ENCODE peak calls at places on chromosomes 3 and 15, in four cellular contexts. One of them, this sample, is unnamed.
A peak's percentile ranks its signal among the peaks of the same experiment; 100 is the strongest.

GRCh38 chr3:23041918-23042696 is 161.0 kb upstream of the UBE2E2 start:
- DNase-seq in CD8-positive, alpha-beta T cell: no peak
- DNase-seq in adrenal gland: no peak
- DNase-seq in pancreas: no peak
- DNase-seq in this sample: no peak

GRCh38 chr3:151879037-151879436 is 5.6 kb downstream of the SUCNR1 start:
- DNase-seq in CD8-positive, alpha-beta T cell: no peak
- DNase-seq in adrenal gland: no peak
- DNase-seq in pancreas: no peak
- DNase-seq in this sample: no peak

GRCh38 chr3:27281671-27282150 is 87.5 kb downstream of the NEK10 start:
- DNase-seq in pancreas: no peak
- DNase-seq in CD8-positive, alpha-beta T cell: no peak
- DNase-seq in adrenal gland: no peak
- DNase-seq in this sample: no peak

GRCh38 chr15:81398910-81399551 is 25.0 kb upstream of the TMC3 start:
- DNase-seq in CD8-positive, alpha-beta T cell: no peak
- DNase-seq in pancreas: no peak
- DNase-seq in adrenal gland: no peak
- DNase-seq in this sample: no peak

GRCh38 chr15:31930967-31931366 is 99.3 kb upstream of the CHRNA7 start:
- DNase-seq in pancreas: no peak
- DNase-seq in CD8-positive, alpha-beta T cell: no peak
- DNase-seq in adrenal gland: no peak
- DNase-seq in this sample: no peak

GRCh38 chr3:197854596-197855343 is 63.7 kb downstream of the LRCH3 start:
- DNase-seq in pancreas: no peak
- DNase-seq in CD8-positive, alpha-beta T cell: no peak
- DNase-seq in adrenal gland: no peak
- DNase-seq in this sample: no peak

GRCh38 chr3:23740517-23741402 is 65.0 kb upstream of the UBE2E1 start:
- DNase-seq in pancreas: no peak
- DNase-seq in adrenal gland: no peak
- DNase-seq in CD8-positive, alpha-beta T cell: no peak
- DNase-seq in this sample: no peak

GRCh38 chr15:73927003-73927475 is 777 bp downstream of the LOXL1 start:
- DNase-seq in adrenal gland: peak; percentile 54
- DNase-seq in CD8-positive, alpha-beta T cell: no peak
- DNase-seq in pancreas: peak; percentile 81
- DNase-seq in this sample: peak; percentile 72

GRCh38 chr3:56296361-56296760 is 171.9 kb downstream of the ERC2 start:
- DNase-seq in adrenal gland: no peak
- DNase-seq in CD8-positive, alpha-beta T cell: no peak
- DNase-seq in pancreas: no peak
- DNase-seq in this sample: no peak

GRCh38 chr3:62605413-62606068 is 232.2 kb upstream of the FEZF2 start:
- DNase-seq in adrenal gland: no peak
- DNase-seq in CD8-positive, alpha-beta T cell: no peak
- DNase-seq in pancreas: no peak
- DNase-seq in this sample: no peak

GRCh38 chr15:68415501-68416157 is 16.3 kb downstream of the ITGA11 start:
- DNase-seq in pancreas: no peak
- DNase-seq in adrenal gland: no peak
- DNase-seq in CD8-positive, alpha-beta T cell: no peak
- DNase-seq in this sample: peak; percentile 27

GRCh38 chr3:61684386-61684785 is 123.0 kb downstream of the PTPRG start:
- DNase-seq in pancreas: no peak
- DNase-seq in CD8-positive, alpha-beta T cell: no peak
- DNase-seq in adrenal gland: no peak
- DNase-seq in this sample: no peak

GRCh38 chr15:93158104-93158503 is 69.1 kb upstream of the RGMA start:
- DNase-seq in adrenal gland: no peak
- DNase-seq in CD8-positive, alpha-beta T cell: no peak
- DNase-seq in pancreas: no peak
- DNase-seq in this sample: no peak

DNA sequence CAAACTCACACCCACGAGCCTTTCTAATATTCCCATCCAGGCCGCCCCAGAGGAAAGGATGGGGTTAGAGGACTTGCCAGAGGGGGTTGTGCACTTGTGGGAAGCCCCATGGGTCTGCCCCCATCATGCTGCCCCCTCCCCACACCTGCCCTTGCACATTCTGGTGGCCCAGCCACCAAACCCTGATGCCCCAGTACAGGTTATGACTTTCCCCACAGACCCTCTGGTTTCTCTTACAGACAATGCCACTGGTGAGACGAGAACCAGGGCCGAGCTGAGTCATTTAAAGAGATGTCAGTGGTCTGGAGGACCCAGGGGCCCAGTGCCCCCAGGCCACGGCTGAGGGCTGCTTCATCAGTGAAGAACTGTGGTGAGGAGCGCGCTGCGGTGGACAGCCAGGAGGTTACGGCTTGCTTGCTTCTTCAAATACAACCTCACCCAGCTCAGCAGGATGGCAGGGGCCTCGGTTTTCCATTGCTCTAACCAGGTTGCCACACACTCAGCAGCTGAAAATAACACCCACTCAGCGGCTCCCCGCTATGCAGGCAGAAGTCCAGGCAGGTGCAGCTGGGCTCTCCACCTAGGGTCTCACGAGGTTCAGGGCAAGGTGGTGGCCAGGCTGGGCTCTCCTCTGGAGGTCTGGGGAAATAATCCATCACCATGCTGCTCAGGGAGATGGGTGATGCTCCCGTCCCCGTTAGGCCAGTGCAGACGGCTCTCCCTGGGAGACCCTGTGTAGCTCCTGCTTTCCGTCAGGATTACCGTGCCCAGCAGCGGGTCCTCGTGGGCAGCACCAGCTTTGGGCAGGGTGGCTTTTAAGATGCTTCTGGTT is 13.8 kb upstream of the SNRPA1 start:
- DNase-seq in pancreas: no peak
- DNase-seq in adrenal gland: no peak
- DNase-seq in CD8-positive, alpha-beta T cell: no peak
- DNase-seq in this sample: no peak
- H3K27ac ChIP-seq in pancreas: no peak overlapping the region
- H3K27ac ChIP-seq in adrenal gland: no peak overlapping the region
- H3K27ac ChIP-seq in CD8-positive, alpha-beta T cell: no peak overlapping the region
- H3K27ac ChIP-seq in this sample: no peak overlapping the region

DNA sequence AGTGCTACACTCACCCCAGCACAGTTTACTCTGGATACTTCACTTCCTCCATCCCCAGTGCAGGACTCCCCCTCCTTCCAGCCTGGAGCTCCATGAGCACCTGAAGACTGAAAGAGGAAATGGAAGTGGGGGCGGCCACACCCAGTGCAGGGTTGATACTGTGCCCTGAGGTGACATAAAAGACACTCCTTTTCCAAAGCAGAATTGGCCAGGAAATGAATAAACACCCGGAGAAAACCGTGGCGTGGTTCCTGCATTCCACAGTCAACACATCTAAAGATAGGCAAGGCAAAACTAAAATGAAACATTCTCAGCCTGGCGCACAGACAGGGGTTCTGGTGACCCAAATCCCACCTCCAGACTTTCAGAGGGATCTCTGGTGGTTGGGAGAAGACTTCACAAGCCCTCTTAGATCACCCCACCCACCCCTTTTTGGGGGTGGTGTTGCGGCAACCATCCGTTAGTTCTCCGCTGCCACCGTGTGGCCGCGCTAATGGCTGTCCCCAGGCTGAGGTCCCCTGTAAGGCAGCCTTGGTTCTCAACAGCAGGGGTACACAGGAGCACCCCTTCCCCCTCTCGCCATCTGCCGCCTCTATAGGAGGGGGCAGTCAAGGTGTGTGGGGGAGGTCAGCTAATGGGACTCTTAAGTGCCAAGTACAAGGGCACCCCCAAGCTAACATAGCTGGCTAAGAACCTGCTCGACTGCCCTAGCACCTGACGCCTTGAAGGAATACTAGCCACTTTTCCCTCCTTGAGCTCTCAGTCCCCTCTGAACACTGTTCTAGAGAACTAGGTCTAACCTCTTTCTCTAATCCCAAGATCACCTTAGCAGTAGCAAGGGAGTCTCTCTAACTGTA is 2.6 kb upstream of the MST1R start:
- DNase-seq in adrenal gland: no peak
- DNase-seq in CD8-positive, alpha-beta T cell: peak; percentile 10
- DNase-seq in pancreas: no peak
- DNase-seq in this sample: peak; percentile 36
- H3K27ac ChIP-seq in adrenal gland: no peak overlapping the region
- H3K27ac ChIP-seq in CD8-positive, alpha-beta T cell: no peak overlapping the region
- H3K27ac ChIP-seq in pancreas: peak overlapping the region; percentile 48
- H3K27ac ChIP-seq in this sample: peak overlapping the region; percentile 59

DNA sequence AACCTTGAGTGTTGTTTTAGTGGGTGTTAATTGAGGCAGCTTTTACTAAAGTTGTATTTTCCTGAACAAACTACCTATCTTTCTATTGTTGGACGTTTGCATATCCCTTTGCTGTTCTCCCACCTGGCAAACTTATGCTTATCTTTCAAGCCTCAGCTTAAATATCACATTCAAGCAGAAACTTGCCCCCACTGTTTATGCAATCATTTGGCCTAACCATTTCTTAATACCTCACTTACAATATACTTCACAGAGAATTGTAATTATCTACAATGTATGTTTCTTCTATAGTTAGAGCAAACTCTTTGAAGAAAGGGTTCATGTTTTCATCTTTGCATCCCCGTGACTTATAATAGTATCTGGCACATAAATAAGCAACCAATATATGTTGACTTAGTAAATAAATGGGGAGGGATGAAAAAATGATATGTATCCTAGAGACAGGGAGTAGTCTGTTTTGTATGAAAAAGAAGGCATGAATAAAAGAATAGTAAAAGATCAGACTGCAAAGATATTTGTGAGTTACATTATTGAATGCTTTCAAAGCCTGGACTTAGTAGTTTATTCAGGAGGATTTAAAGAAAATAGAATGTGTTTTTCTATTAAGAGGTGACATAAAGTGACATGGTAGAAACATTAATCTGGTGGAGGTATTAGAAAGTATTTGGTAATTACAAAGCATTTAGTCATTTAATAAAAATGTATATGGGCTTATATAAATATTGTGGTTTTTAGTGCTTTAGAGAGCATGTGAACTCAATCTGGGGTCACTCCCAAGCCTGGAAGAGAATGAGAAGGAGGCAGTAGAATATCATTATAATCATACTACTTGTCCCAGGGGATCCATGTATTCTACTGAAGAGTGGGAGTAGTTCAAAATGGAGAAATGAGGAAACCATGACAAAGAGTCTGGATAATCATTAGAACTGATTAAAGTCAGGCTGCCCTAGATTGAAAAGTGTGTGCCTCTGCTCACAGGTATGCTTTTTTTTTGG is 60.0 kb upstream of the DCBLD2 start:
- DNase-seq in adrenal gland: no peak
- DNase-seq in pancreas: no peak
- DNase-seq in CD8-positive, alpha-beta T cell: no peak
- DNase-seq in this sample: no peak
- H3K27ac ChIP-seq in adrenal gland: no peak overlapping the region
- H3K27ac ChIP-seq in pancreas: no peak overlapping the region
- H3K27ac ChIP-seq in CD8-positive, alpha-beta T cell: no peak overlapping the region
- H3K27ac ChIP-seq in this sample: no peak overlapping the region

GRCh38 chr15:64112904-64113303 is 17.1 kb downstream of the SNX1 start:
- DNase-seq in CD8-positive, alpha-beta T cell: no peak
- DNase-seq in pancreas: no peak
- DNase-seq in adrenal gland: no peak
- DNase-seq in this sample: no peak

GRCh38 chr15:64122444-64122843 is 26.7 kb downstream of the SNX1 start:
- DNase-seq in adrenal gland: no peak
- DNase-seq in pancreas: no peak
- DNase-seq in CD8-positive, alpha-beta T cell: no peak
- DNase-seq in this sample: no peak

GRCh38 chr15:64122936-64123351 is 27.2 kb downstream of the SNX1 start:
- DNase-seq in adrenal gland: no peak
- DNase-seq in pancreas: no peak
- DNase-seq in CD8-positive, alpha-beta T cell: no peak
- DNase-seq in this sample: no peak

GRCh38 chr15:64112077-64112772 is 16.4 kb downstream of the SNX1 start:
- DNase-seq in pancreas: no peak
- DNase-seq in adrenal gland: no peak
- DNase-seq in CD8-positive, alpha-beta T cell: no peak
- DNase-seq in this sample: no peak

GRCh38 chr15:64117759-64118487 is 22.1 kb downstream of the SNX1 start:
- DNase-seq in CD8-positive, alpha-beta T cell: no peak
- DNase-seq in adrenal gland: no peak
- DNase-seq in pancreas: no peak
- DNase-seq in this sample: no peak
- H3K27ac ChIP-seq in CD8-positive, alpha-beta T cell: no peak overlapping the region
- H3K27ac ChIP-seq in adrenal gland: no peak overlapping the region
- H3K27ac ChIP-seq in pancreas: no peak overlapping the region
- H3K27ac ChIP-seq in this sample: no peak overlapping the region

DNA sequence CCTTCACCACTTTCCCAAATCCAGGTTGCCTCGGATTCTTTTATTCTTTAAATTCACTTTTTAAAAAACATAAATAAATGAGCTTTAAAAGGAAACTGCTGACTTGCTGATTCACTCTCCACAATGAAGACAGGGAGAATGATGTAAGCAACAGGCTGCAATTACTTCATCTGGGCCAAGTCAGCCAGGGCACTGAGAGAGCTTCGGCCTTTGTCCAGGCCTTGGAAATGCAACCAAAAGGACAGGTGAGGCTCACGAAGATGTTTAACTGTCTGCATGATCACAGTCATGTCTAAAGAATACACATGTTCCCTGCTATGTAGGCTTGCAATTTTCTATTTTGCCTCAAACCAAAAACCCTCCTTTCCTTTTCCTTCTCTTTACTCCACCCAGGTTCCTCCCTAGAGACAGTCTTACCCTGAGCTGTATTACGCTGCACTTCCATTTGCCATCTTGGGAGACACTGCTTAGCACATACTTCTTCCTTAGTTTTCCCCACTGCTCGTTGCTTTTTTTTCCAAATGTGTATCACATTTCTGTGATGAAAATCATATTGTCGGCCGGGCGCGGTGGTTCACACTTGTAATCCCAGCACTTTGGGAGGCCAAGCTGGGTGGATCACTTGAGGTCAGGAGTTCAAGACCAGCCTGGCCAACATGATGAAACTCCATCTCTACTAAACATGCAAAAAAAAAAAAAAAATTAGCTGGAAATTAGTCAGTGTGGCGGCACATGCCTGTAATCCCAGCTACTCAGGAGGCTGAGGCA is 29.6 kb downstream of the POPDC2 start:
- DNase-seq in pancreas: no peak
- DNase-seq in CD8-positive, alpha-beta T cell: no peak
- DNase-seq in adrenal gland: peak; percentile 61
- DNase-seq in this sample: no peak
- H3K27ac ChIP-seq in pancreas: no peak overlapping the region
- H3K27ac ChIP-seq in CD8-positive, alpha-beta T cell: no peak overlapping the region
- H3K27ac ChIP-seq in adrenal gland: peak overlapping the region; percentile 34
- H3K27ac ChIP-seq in this sample: peak overlapping the region; percentile 69

DNA sequence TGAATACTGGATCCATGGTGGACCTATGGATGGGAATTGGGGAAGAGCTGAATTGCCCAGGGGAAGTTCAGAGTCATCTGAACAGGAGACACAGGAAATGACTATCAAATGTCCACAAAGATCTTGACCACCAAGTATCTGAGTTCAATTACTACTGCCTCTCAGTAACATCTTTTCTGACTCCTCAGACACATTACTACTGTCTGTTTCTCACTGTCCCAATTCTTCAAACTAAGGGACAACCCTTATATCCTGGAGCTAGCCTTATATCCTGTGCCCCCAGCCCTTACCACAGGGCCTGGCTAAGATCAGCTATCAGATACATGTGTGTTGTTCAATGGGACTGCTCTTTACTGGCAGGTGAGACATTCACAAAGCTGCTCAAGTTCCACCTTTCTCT is 10.0 kb upstream of the IREB2 start:
- DNase-seq in adrenal gland: no peak
- DNase-seq in CD8-positive, alpha-beta T cell: no peak
- DNase-seq in pancreas: no peak
- DNase-seq in this sample: no peak
- H3K27ac ChIP-seq in adrenal gland: no peak overlapping the region
- H3K27ac ChIP-seq in CD8-positive, alpha-beta T cell: no peak overlapping the region
- H3K27ac ChIP-seq in pancreas: no peak overlapping the region
- H3K27ac ChIP-seq in this sample: no peak overlapping the region